ENCODE peak calls at places on chromosomes 12 and 14, in nine cellular contexts. K is A549; B is activated CD4-positive, alpha-beta T cell treated with anti-CD3 and anti-CD28 coated beads for 1 hour; J is fibroblast of lung; Q is NCI-H2171 treated with DMSO at 0.1 percent for 48 hours; F is Caco-2; W is activated T-cell treated with anti-CD3 and anti-CD28 coated beads, Interleukin-2, amount 50 U/mL, for 48 hours; S is frontal cortex; P is ureter. D is an unnamed sample.

GRCh38 chr12:132946507-132946820 is 9.6 kb downstream of the ZNF605 start:
- DNase-seq in K (no peak), B (no peak), J (no peak), Q (no peak), F (no peak), W (no peak), S (no peak), P (no peak), D (no peak)

GRCh38 chr14:99201351-99202073 is 70.5 kb downstream of the BCL11B start:
- DNase-seq in K (no peak), B (no peak), J (no peak), Q (no peak), F (no peak), W (no peak), S (no peak), P (no peak), D (no peak)

GRCh38 chr14:89828473-89829200 is 125.9 kb downstream of the EFCAB11 start:
- DNase-seq in K (no peak), B (no peak), J (no peak), Q (no peak), F (no peak), W (no peak), S (no peak), P (no peak), D (no peak)

GRCh38 chr12:20985399-20985798 is 145.6 kb upstream of the SLCO1B1 start:
- DNase-seq in K (no peak), B (no peak), J (no peak), Q (no peak), F (no peak), W (no peak), S (no peak), P (no peak), D (no peak)

GRCh38 chr14:54785111-54785777 is 117.4 kb downstream of the GCH1 start:
- DNase-seq in K (no peak), B (no peak), J (no peak), Q (no peak), F (peak), W (no peak), S (no peak), P (no peak), D (no peak)

GRCh38 chr14:23067847-23068791 is 10.8 kb upstream of the CDH24 start:
- DNase-seq in K (no peak), B (no peak), J (no peak), Q (no peak), F (no peak), W (peak), S (no peak), P (no peak), D (no peak)

GRCh38 chr14:64636980-64637429 is 67.2 kb upstream of the PLEKHG3 start:
- DNase-seq in K (no peak), B (no peak), J (no peak), Q (no peak), F (no peak), W (no peak), S (no peak), P (no peak), D (no peak)

GRCh38 chr12:10404798-10405197 is 4.8 kb downstream of the KLRC4 start:
- DNase-seq in K (no peak), B (no peak), J (no peak), Q (no peak), F (no peak), W (no peak), S (no peak), P (no peak), D (no peak)

GRCh38 chr12:530871-531270 is 71.1 kb downstream of the B4GALNT3 start:
- DNase-seq in K (no peak), B (no peak), J (no peak), Q (peak), F (no peak), W (no peak), S (no peak), P (no peak), D (no peak)

GRCh38 chr12:125406131-125406530 is 340.9 kb downstream of the AACS start:
- DNase-seq in K (no peak), B (no peak), J (no peak), Q (no peak), F (no peak), W (no peak), S (no peak), P (no peak), D (no peak)

GRCh38 chr14:80266930-80267329 is 55.6 kb upstream of the DIO2 start:
- DNase-seq in K (no peak), B (no peak), J (no peak), Q (no peak), F (no peak), W (no peak), S (no peak), P (no peak), D (no peak)

GRCh38 chr12:87274594-87275245 is 754.5 kb downstream of the C12orf50 start:
- DNase-seq in K (peak), B (no peak), J (peak), Q (peak), F (no peak), W (no peak), S (no peak), P (no peak), D (no peak)

GRCh38 chr12:65827827-65828231 is 3.5 kb downstream of the HMGA2 start:
- DNase-seq in K (no peak), B (no peak), J (peak), Q (no peak), F (no peak), W (no peak), S (no peak), P (no peak), D (no peak)

GRCh38 chr14:37197421-37198272 is at the start of gene MIPOL1:
- DNase-seq in K (peak), B (no peak), J (peak), Q (peak), F (peak), W (peak), S (peak), P (peak), D (no peak)

GRCh38 chr14:104356738-104357688 is 218.6 kb downstream of the KIF26A start:
- DNase-seq in K (no peak), B (no peak), J (no peak), Q (no peak), F (no peak), W (no peak), S (no peak), P (no peak), D (no peak)

GRCh38 chr12:11824736-11825135 is 175.3 kb downstream of the ETV6 start:
- DNase-seq in K (no peak), B (no peak), J (peak), Q (no peak), F (no peak), W (no peak), S (no peak), P (no peak), D (no peak)

GRCh38 chr12:115232455-115233156 is 548.6 kb upstream of the TBX3 start:
- DNase-seq in K (no peak), B (no peak), J (peak), Q (no peak), F (no peak), W (no peak), S (no peak), P (no peak), D (no peak)

GRCh38 chr14:100067481-100067880 is 2.3 kb downstream of the EVL start:
- DNase-seq in K (no peak), B (no peak), J (no peak), Q (no peak), F (no peak), W (no peak), S (no peak), P (no peak), D (no peak)

GRCh38 chr12:76374395-76375020 is 26.3 kb upstream of the BBS10 start:
- DNase-seq in K (peak), B (no peak), J (peak), Q (no peak), F (no peak), W (no peak), S (no peak), P (no peak), D (no peak)

GRCh38 chr12:7079826-7080125 is 12.5 kb downstream of the C1R start:
- DNase-seq in K (peak), B (no peak), J (peak), Q (no peak), F (no peak), W (no peak), S (no peak), P (no peak), D (no peak)

GRCh38 chr12:94149781-94150482 is 1.6 kb downstream of the PLXNC1 start:
- DNase-seq in K (peak), B (no peak), J (peak), Q (no peak), F (no peak), W (peak), S (peak), P (no peak), D (no peak)

GRCh38 chr12:62849398-62849797 is 85.6 kb downstream of the PPM1H start:
- DNase-seq in K (no peak), B (no peak), J (no peak), Q (no peak), F (no peak), W (no peak), S (no peak), P (no peak), D (no peak)

GRCh38 chr12:52145228-52145940 is 46.4 kb downstream of the KRT80 start:
- DNase-seq in K (peak), B (no peak), J (no peak), Q (no peak), F (no peak), W (no peak), S (no peak), P (no peak), D (no peak)

GRCh38 chr12:106106892-106107291 is 31.9 kb downstream of the NUAK1 start:
- DNase-seq in K (peak), B (no peak), J (peak), Q (peak), F (peak), W (no peak), S (no peak), P (no peak), D (no peak)

GRCh38 chr12:72448805-72449204 is 176.6 kb downstream of the TRHDE start:
- DNase-seq in K (no peak), B (no peak), J (no peak), Q (no peak), F (no peak), W (no peak), S (no peak), P (no peak), D (no peak)

GRCh38 chr14:45201908-45202307 is 51.1 kb downstream of the MIS18BP1 start:
- DNase-seq in K (peak), B (no peak), J (peak), Q (peak), F (no peak), W (peak), S (no peak), P (no peak), D (peak)